ENCODE peak calls at places on chromosomes 16 and 17, in eight cellular contexts. One of them, this sample, is unnamed.

GRCh38 chr17:16106161-16106891 is 106.7 kb downstream of the TTC19 start:
- DNase-seq in neural progenitor cell: no peak
- DNase-seq in A549: no peak
- DNase-seq in fibroblast of lung: peak
- DNase-seq in left ventricle myocardium inferior: no peak
- DNase-seq in esophagus squamous epithelium: no peak
- DNase-seq in hepatocyte: peak
- DNase-seq in RWPE2: no peak
- DNase-seq in this sample: no peak

GRCh38 chr16:2524339-2524938 is 4.3 kb downstream of the AMDHD2 start:
- DNase-seq in hepatocyte: no peak
- DNase-seq in fibroblast of lung: no peak
- DNase-seq in left ventricle myocardium inferior: no peak
- DNase-seq in neural progenitor cell: no peak
- DNase-seq in RWPE2: no peak
- DNase-seq in A549: no peak
- DNase-seq in esophagus squamous epithelium: no peak
- DNase-seq in this sample: no peak

GRCh38 chr16:63361032-63361624 is 1324.9 kb upstream of the CDH8 start:
- DNase-seq in left ventricle myocardium inferior: no peak
- DNase-seq in fibroblast of lung: peak
- DNase-seq in hepatocyte: peak
- DNase-seq in A549: peak
- DNase-seq in RWPE2: no peak
- DNase-seq in neural progenitor cell: peak
- DNase-seq in esophagus squamous epithelium: no peak
- DNase-seq in this sample: peak

GRCh38 chr17:7144203-7144602 is 29.6 kb upstream of the ASGR2 start:
- DNase-seq in RWPE2: no peak
- DNase-seq in esophagus squamous epithelium: no peak
- DNase-seq in left ventricle myocardium inferior: no peak
- DNase-seq in hepatocyte: no peak
- DNase-seq in A549: no peak
- DNase-seq in neural progenitor cell: no peak
- DNase-seq in fibroblast of lung: no peak
- DNase-seq in this sample: no peak

GRCh38 chr16:1900452-1900774 is 17.8 kb downstream of the HS3ST6 start:
- DNase-seq in left ventricle myocardium inferior: no peak
- DNase-seq in hepatocyte: no peak
- DNase-seq in neural progenitor cell: no peak
- DNase-seq in esophagus squamous epithelium: no peak
- DNase-seq in fibroblast of lung: no peak
- DNase-seq in RWPE2: no peak
- DNase-seq in A549: no peak
- DNase-seq in this sample: no peak

GRCh38 chr16:73616186-73616585 is 568.3 kb upstream of the ZFHX3 start:
- DNase-seq in RWPE2: no peak
- DNase-seq in hepatocyte: no peak
- DNase-seq in fibroblast of lung: peak
- DNase-seq in A549: no peak
- DNase-seq in left ventricle myocardium inferior: no peak
- DNase-seq in esophagus squamous epithelium: no peak
- DNase-seq in neural progenitor cell: peak
- DNase-seq in this sample: no peak

GRCh38 chr17:63740464-63741181 is 976 bp downstream of the STRADA start:
- DNase-seq in A549: no peak
- DNase-seq in left ventricle myocardium inferior: no peak
- DNase-seq in neural progenitor cell: no peak
- DNase-seq in hepatocyte: peak
- DNase-seq in esophagus squamous epithelium: no peak
- DNase-seq in RWPE2: no peak
- DNase-seq in fibroblast of lung: no peak
- DNase-seq in this sample: no peak

GRCh38 chr17:55762086-55762858 is 11.4 kb downstream of the PCTP start:
- DNase-seq in hepatocyte: no peak
- DNase-seq in neural progenitor cell: no peak
- DNase-seq in left ventricle myocardium inferior: no peak
- DNase-seq in RWPE2: no peak
- DNase-seq in esophagus squamous epithelium: no peak
- DNase-seq in fibroblast of lung: no peak
- DNase-seq in A549: no peak
- DNase-seq in this sample: no peak

GRCh38 chr16:10668322-10669045 is 26.2 kb downstream of the TEKT5 start:
- DNase-seq in RWPE2: no peak
- DNase-seq in neural progenitor cell: peak
- DNase-seq in fibroblast of lung: peak
- DNase-seq in esophagus squamous epithelium: no peak
- DNase-seq in A549: peak
- DNase-seq in hepatocyte: peak
- DNase-seq in left ventricle myocardium inferior: no peak
- DNase-seq in this sample: peak

GRCh38 chr17:16519021-16519420 is 27.0 kb upstream of the LRRC75A start:
- DNase-seq in esophagus squamous epithelium: no peak
- DNase-seq in A549: no peak
- DNase-seq in RWPE2: no peak
- DNase-seq in hepatocyte: no peak
- DNase-seq in neural progenitor cell: no peak
- DNase-seq in left ventricle myocardium inferior: no peak
- DNase-seq in fibroblast of lung: no peak
- DNase-seq in this sample: no peak

GRCh38 chr17:21028192-21028591 is 14.6 kb downstream of the USP22 start:
- DNase-seq in esophagus squamous epithelium: no peak
- DNase-seq in neural progenitor cell: no peak
- DNase-seq in A549: no peak
- DNase-seq in fibroblast of lung: no peak
- DNase-seq in left ventricle myocardium inferior: no peak
- DNase-seq in RWPE2: no peak
- DNase-seq in hepatocyte: no peak
- DNase-seq in this sample: no peak

GRCh38 chr16:30602595-30603277 is 7.5 kb downstream of the ZNF689 start:
- DNase-seq in A549: no peak
- DNase-seq in RWPE2: no peak
- DNase-seq in hepatocyte: no peak
- DNase-seq in neural progenitor cell: no peak
- DNase-seq in fibroblast of lung: peak
- DNase-seq in left ventricle myocardium inferior: no peak
- DNase-seq in esophagus squamous epithelium: no peak
- DNase-seq in this sample: no peak

GRCh38 chr16:89449726-89450335 is 40.5 kb downstream of the ANKRD11 start:
- DNase-seq in esophagus squamous epithelium: no peak
- DNase-seq in left ventricle myocardium inferior: no peak
- DNase-seq in fibroblast of lung: no peak
- DNase-seq in hepatocyte: no peak
- DNase-seq in neural progenitor cell: no peak
- DNase-seq in A549: no peak
- DNase-seq in RWPE2: no peak
- DNase-seq in this sample: no peak

GRCh38 chr16:66250686-66251405 is 115.6 kb upstream of the CDH5 start:
- DNase-seq in left ventricle myocardium inferior: peak
- DNase-seq in neural progenitor cell: no peak
- DNase-seq in RWPE2: no peak
- DNase-seq in A549: no peak
- DNase-seq in fibroblast of lung: peak
- DNase-seq in hepatocyte: peak
- DNase-seq in esophagus squamous epithelium: no peak
- DNase-seq in this sample: no peak

GRCh38 chr17:39579318-39580081 is 28.2 kb downstream of the NEUROD2 start:
- DNase-seq in A549: no peak
- DNase-seq in fibroblast of lung: no peak
- DNase-seq in esophagus squamous epithelium: no peak
- DNase-seq in neural progenitor cell: peak
- DNase-seq in hepatocyte: no peak
- DNase-seq in RWPE2: no peak
- DNase-seq in left ventricle myocardium inferior: peak
- DNase-seq in this sample: peak

GRCh38 chr17:64039106-64039400 is 18.6 kb upstream of the ICAM2 start:
- DNase-seq in A549: no peak
- DNase-seq in fibroblast of lung: no peak
- DNase-seq in left ventricle myocardium inferior: no peak
- DNase-seq in RWPE2: no peak
- DNase-seq in neural progenitor cell: no peak
- DNase-seq in hepatocyte: no peak
- DNase-seq in esophagus squamous epithelium: no peak
- DNase-seq in this sample: no peak

GRCh38 chr16:2596747-2597559 is 59.1 kb downstream of the PDPK1 start:
- DNase-seq in esophagus squamous epithelium: no peak
- DNase-seq in A549: no peak
- DNase-seq in left ventricle myocardium inferior: no peak
- DNase-seq in hepatocyte: no peak
- DNase-seq in RWPE2: peak
- DNase-seq in fibroblast of lung: no peak
- DNase-seq in neural progenitor cell: no peak
- DNase-seq in this sample: peak

GRCh38 chr17:557371-557770 is 157.3 kb downstream of the VPS53 start:
- DNase-seq in neural progenitor cell: no peak
- DNase-seq in A549: no peak
- DNase-seq in left ventricle myocardium inferior: no peak
- DNase-seq in hepatocyte: no peak
- DNase-seq in fibroblast of lung: no peak
- DNase-seq in RWPE2: no peak
- DNase-seq in esophagus squamous epithelium: no peak
- DNase-seq in this sample: no peak

GRCh38 chr17:29592850-29593545 is at the start of gene ANKRD13B:
- DNase-seq in RWPE2: no peak
- DNase-seq in left ventricle myocardium inferior: peak
- DNase-seq in A549: no peak
- DNase-seq in neural progenitor cell: peak
- DNase-seq in esophagus squamous epithelium: no peak
- DNase-seq in hepatocyte: peak
- DNase-seq in fibroblast of lung: peak
- DNase-seq in this sample: peak
- H3K27ac ChIP-seq in RWPE2: peak
- H3K27ac ChIP-seq in left ventricle myocardium inferior: peak
- H3K27ac ChIP-seq in A549: peak
- H3K27ac ChIP-seq in neural progenitor cell: no peak
- H3K27ac ChIP-seq in esophagus squamous epithelium: peak
- H3K27ac ChIP-seq in hepatocyte: peak
- H3K27ac ChIP-seq in fibroblast of lung: no peak
- H3K27ac ChIP-seq in this sample: peak

DNA sequence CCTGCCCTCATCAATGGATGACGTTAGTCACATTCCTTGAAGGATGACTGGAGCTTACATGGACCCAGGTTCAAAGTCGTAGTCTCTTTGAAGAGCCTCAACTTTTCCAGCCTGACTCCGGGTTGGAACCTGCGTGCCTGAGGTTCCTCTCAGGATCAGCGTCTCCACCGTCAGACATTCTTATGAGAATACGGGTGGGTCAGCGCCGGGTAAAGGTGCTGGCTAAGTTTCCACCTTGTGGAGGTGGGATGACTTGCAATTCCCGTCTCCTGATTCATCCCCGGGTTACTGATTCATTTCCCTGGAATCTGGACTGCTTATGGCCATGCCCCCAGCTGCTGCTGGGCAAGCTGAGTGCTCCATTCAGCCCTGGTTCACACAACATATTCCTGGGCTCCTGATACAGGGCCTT is 38.9 kb upstream of the CMIP start:
- DNase-seq in fibroblast of lung: peak
- DNase-seq in hepatocyte: peak
- DNase-seq in RWPE2: peak
- DNase-seq in neural progenitor cell: no peak
- DNase-seq in esophagus squamous epithelium: no peak
- DNase-seq in A549: peak
- DNase-seq in left ventricle myocardium inferior: no peak
- DNase-seq in this sample: peak
- TF ChIP-seq CTCF in fibroblast of lung: peak
- TF ChIP-seq CTCF in hepatocyte: peak
- TF ChIP-seq CTCF in RWPE2: peak
- TF ChIP-seq CTCF in neural progenitor cell: no peak
- TF ChIP-seq CTCF in esophagus squamous epithelium: no peak
- TF ChIP-seq CTCF in A549: no peak
- TF ChIP-seq CTCF in left ventricle myocardium inferior: no peak
- TF ChIP-seq CTCF in this sample: peak

DNA sequence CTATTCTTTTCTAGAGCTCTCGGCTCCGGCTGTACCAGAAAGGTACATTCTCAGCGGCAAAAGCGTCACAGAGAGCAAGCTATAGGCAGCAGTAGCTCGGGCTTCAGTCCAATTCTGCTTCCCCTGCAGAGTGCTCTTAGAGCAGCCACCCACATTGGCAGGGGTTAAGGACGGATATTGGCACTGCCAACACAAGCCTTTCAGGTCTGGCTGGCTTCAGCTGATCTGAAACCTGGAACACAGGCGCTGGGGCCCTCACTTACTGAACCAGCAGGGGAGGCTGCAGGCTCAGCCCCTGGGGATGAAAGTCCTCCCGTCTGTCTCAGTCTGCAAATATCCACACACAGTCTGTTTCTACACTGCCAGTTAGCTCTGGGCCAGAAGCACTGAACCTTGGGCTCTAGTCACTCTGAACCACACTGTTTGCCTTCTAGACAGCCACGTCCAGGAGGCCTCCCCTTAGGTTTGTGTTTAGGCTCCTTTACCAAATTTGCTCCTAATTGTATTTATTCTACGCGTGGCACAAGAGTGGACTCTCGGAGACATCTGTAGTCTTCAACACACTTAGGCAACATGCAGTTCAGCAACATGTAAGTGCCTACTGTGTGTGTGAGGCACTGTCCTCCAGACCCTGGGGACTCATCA is 40.1 kb downstream of the HIC1 start:
- DNase-seq in hepatocyte: peak
- DNase-seq in neural progenitor cell: peak
- DNase-seq in fibroblast of lung: peak
- DNase-seq in left ventricle myocardium inferior: peak
- DNase-seq in esophagus squamous epithelium: no peak
- DNase-seq in A549: no peak
- DNase-seq in RWPE2: no peak
- DNase-seq in this sample: peak
- H3K27ac ChIP-seq in hepatocyte: peak
- H3K27ac ChIP-seq in neural progenitor cell: peak
- H3K27ac ChIP-seq in fibroblast of lung: no peak
- H3K27ac ChIP-seq in left ventricle myocardium inferior: peak
- H3K27ac ChIP-seq in esophagus squamous epithelium: peak
- H3K27ac ChIP-seq in A549: no peak
- H3K27ac ChIP-seq in RWPE2: no peak
- H3K27ac ChIP-seq in this sample: peak

DNA sequence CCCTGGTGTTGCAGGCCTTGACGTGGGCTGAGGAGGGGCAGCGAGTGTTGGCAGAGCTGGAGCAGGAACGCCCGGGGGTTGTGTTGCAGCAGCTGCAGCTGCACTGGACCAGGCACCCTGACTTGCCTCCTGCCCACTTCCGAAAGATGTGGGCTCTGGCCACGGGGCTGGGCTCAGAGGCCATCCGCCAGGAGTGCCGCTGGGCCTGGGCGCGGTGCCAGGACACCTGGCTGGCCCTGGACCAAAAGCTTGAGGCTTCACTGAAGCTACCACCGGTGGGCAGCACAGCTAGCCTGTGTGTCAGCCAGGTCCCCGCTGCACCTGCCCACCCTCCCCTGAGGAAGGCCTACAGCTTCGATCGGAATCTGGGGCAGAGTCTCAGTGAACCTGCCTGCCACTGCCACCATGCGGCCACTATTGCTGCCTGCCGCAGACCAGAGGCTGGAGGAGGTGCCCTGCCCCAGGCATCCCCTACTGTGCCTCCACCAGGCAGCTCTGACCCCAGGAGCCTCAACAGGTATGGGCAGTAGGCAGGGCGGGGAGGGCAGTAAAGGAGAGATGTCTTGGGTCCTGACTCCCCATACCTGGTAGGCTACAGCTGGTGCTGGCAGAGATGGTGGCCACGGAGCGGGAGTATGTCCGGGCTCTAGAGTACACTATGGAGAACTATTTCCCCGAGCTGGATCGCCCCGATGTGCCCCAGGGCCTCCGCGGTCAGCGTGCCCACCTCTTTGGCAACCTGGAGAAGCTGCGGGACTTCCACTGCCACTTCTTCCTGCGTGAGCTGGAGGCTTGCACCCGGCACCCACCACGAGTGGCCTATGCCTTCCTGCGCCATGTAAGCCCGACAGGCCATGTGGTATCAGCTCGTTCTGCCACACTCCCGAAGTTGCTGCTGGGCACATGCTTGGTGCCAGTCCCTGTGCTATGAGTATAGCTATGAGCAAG is 5.6 kb downstream of the PLEKHG4 start:
- DNase-seq in A549: peak
- DNase-seq in fibroblast of lung: no peak
- DNase-seq in neural progenitor cell: peak
- DNase-seq in RWPE2: peak
- DNase-seq in left ventricle myocardium inferior: no peak
- DNase-seq in hepatocyte: peak
- DNase-seq in esophagus squamous epithelium: no peak
- DNase-seq in this sample: peak
- TF ChIP-seq CTCF in A549: peak
- TF ChIP-seq CTCF in fibroblast of lung: peak
- TF ChIP-seq CTCF in neural progenitor cell: peak
- TF ChIP-seq CTCF in RWPE2: peak
- TF ChIP-seq CTCF in left ventricle myocardium inferior: peak
- TF ChIP-seq CTCF in hepatocyte: peak
- TF ChIP-seq CTCF in esophagus squamous epithelium: peak
- TF ChIP-seq CTCF in this sample: peak

This sample was measured in endodermal cell.